ENCODE peak calls at places on chromosomes 2 and 18, in five cellular contexts. A is NCI-H748 treated with DMSO at 0.1 percent for 48 hours; W is effector memory CD4-positive, alpha-beta T cell; N is NCI-H774; C is cerebellar cortex. F is an unnamed sample.

GRCh38 chr2:23418490-23418911 is 33.5 kb downstream of the KLHL29 start:
- DNase-seq in A (no peak), W (no peak), N (no peak), C (no peak), F (peak; percentile 70)

GRCh38 chr2:241797441-241798080 is 11.4 kb upstream of the NEU4 start:
- DNase-seq in N (no peak), W (no peak), A (no peak), C (peak; percentile 27), F (no peak)

GRCh38 chr2:226873826-226874225 is 38.0 kb downstream of the RHBDD1 start:
- DNase-seq in A (no peak), W (no peak), N (no peak), C (no peak), F (no peak)

GRCh38 chr2:66192888-66193287 is 242.0 kb upstream of the MEIS1 start:
- DNase-seq in W (no peak), N (no peak), C (no peak), A (no peak), F (no peak)

GRCh38 chr2:72938455-72938854 is 21.1 kb downstream of the EMX1 start:
- DNase-seq in W (no peak), N (no peak), A (no peak), C (no peak), F (no peak)

GRCh38 chr2:239368906-239369584 is 31.8 kb downstream of the HDAC4 start:
- DNase-seq in A (no peak), C (no peak), W (no peak), N (no peak), F (no peak)

GRCh38 chr18:26415041-26415440 is 133.3 kb downstream of the KCTD1 start:
- DNase-seq in C (no peak), W (no peak), A (no peak), N (no peak), F (no peak)

GRCh38 chr2:3450385-3451031 is 68.8 kb downstream of the ADI1 start:
- DNase-seq in W (no peak), A (no peak), N (no peak), C (no peak), F (no peak)

GRCh38 chr2:2731101-2731850 is 400.2 kb upstream of the MYT1L start:
- DNase-seq in C (no peak), A (no peak), W (no peak), N (no peak), F (no peak)

GRCh38 chr2:109646961-109647360 is 32.8 kb downstream of the SOWAHC start:
- DNase-seq in C (no peak), N (no peak), W (no peak), A (no peak), F (no peak)

GRCh38 chr2:10303174-10303633 is 500 bp downstream of the HPCAL1 start:
- DNase-seq in A (no peak), N (no peak), W (no peak), C (no peak), F (peak; percentile 35)

GRCh38 chr18:8943900-8944870 is 158.3 kb upstream of the NDUFV2 start:
- DNase-seq in N (no peak), C (peak; percentile 55), A (no peak), W (no peak), F (peak; percentile 33)

GRCh38 chr18:74513883-74514205 is 17.7 kb downstream of the CNDP2 start:
- DNase-seq in C (no peak), W (no peak), N (no peak), A (no peak), F (no peak)

GRCh38 chr2:190947711-190948251 is 66.2 kb downstream of the STAT1 start:
- DNase-seq in A (no peak), W (no peak), C (peak; percentile 32), N (no peak), F (no peak)

GRCh38 chr2:36395866-36396265 is 40.3 kb downstream of the CRIM1 start:
- DNase-seq in N (no peak), A (no peak), W (no peak), C (no peak), F (no peak)

GRCh38 chr2:204511021-204511420 is 34.3 kb upstream of the PARD3B start:
- DNase-seq in N (no peak), W (no peak), C (no peak), A (no peak), F (no peak)

GRCh38 chr2:161578998-161579397 is 45.2 kb upstream of the SLC4A10 start:
- DNase-seq in C (no peak), W (no peak), N (peak; percentile 3), A (no peak), F (no peak)

GRCh38 chr2:151120016-151120415 is 141.6 kb downstream of the RBM43 start:
- DNase-seq in N (no peak), A (no peak), W (no peak), C (peak; percentile 77), F (no peak)

GRCh38 chr2:140353541-140353940 is 1573.4 kb upstream of the NXPH2 start:
- DNase-seq in A (no peak), W (no peak), N (no peak), C (no peak), F (peak; percentile 37)

GRCh38 chr2:20130821-20131645 is 79.6 kb upstream of the LAPTM4A start:
- DNase-seq in W (no peak), N (no peak), A (no peak), C (no peak), F (no peak)

GRCh38 chr2:133434962-133435668 is 133.1 kb downstream of the NCKAP5 start:
- DNase-seq in N (peak; percentile 70), C (no peak), W (no peak), A (peak; percentile 42), F (peak; percentile 14)

GRCh38 chr2:238720232-238720672 is 127.6 kb upstream of the TWIST2 start:
- DNase-seq in N (peak; percentile 2), C (peak; percentile 40), W (no peak), A (peak; percentile 45), F (peak; percentile 9)

GRCh38 chr2:121036226-121036692 is 248.7 kb downstream of the TFCP2L1 start:
- DNase-seq in N (peak; percentile 93), A (peak; percentile 96), W (no peak), C (no peak), F (no peak)

GRCh38 chr2:27559228-27559627 is 23.6 kb upstream of the ZNF512 start:
- DNase-seq in W (no peak), A (no peak), C (no peak), N (no peak), F (no peak)

GRCh38 chr2:42742740-42743666 is 20.9 kb downstream of the OXER1 start:
- DNase-seq in A (no peak), W (no peak), C (no peak), N (no peak), F (no peak)

GRCh38 chr2:131143803-131144202 is 38.7 kb downstream of the PLEKHB2 start:
- DNase-seq in A (no peak), C (no peak), W (no peak), N (no peak), F (peak; percentile 34)

GRCh38 chr2:164737612-164738081 is 104.0 kb downstream of the COBLL1 start:
- DNase-seq in C (peak; percentile 45), N (peak; percentile 78), W (no peak), A (peak; percentile 90), F (peak; percentile 65)

GRCh38 chr2:26346454-26347053 is at the start of gene ADGRF3:
- DNase-seq in W (peak; percentile 63), C (peak; percentile 81), N (peak; percentile 34), A (peak; percentile 34), F (peak; percentile 74)

GRCh38 chr2:8477511-8478132 is 204.2 kb upstream of the ID2 start:
- DNase-seq in N (no peak), C (no peak), A (no peak), W (no peak), F (no peak)

GRCh38 chr2:148282201-148282600 is 261.3 kb downstream of the MBD5 start:
- DNase-seq in N (no peak), W (no peak), C (no peak), A (no peak), F (no peak)

GRCh38 chr2:98483257-98483861 is 38.7 kb downstream of the INPP4A start:
- DNase-seq in N (no peak), C (no peak), W (no peak), A (no peak), F (no peak)

GRCh38 chr18:4096501-4096900 is 358.6 kb downstream of the DLGAP1 start:
- DNase-seq in A (no peak), C (no peak), W (no peak), N (no peak), F (no peak)

GRCh38 chr2:158931577-158931976 is 36.9 kb upstream of the TANC1 start:
- DNase-seq in A (no peak), C (no peak), N (no peak), W (no peak), F (peak; percentile 37)

GRCh38 chr18:70366670-70367069 is 77.8 kb downstream of the SOCS6 start:
- DNase-seq in A (no peak), W (no peak), N (no peak), C (no peak), F (no peak)

GRCh38 chr2:144370937-144371584 is 148.9 kb downstream of the ZEB2 start:
- DNase-seq in N (no peak), W (no peak), A (no peak), C (no peak), F (no peak)

GRCh38 chr2:176491172-176491904 is 222.1 kb downstream of the MTX2 start:
- DNase-seq in A (no peak), C (no peak), W (no peak), N (no peak), F (peak; percentile 89)

GRCh38 chr2:28465148-28465885 is 30.5 kb upstream of the PLB1 start:
- DNase-seq in W (no peak), A (no peak), N (no peak), C (no peak), F (no peak)